ENCODE peak calls at places on chromosomes 16 and 17, in five cellular contexts. S is K562, B is colonic mucosa, W is brain microvascular endothelial cell, Z is IMR-90. R is an unnamed sample.

GRCh38 chr17:40819528-40820125 is 2.8 kb downstream of the KRT10 start:
- DNase-seq in S (no peak), W (no peak), B (no peak), Z (peak; percentile 20), R (no peak)

GRCh38 chr17:50564916-50565315 is 4.4 kb downstream of the CACNA1G start:
- DNase-seq in B (peak; percentile 56), W (peak; percentile 36), S (no peak), Z (peak; percentile 56), R (no peak)

GRCh38 chr16:69276143-69277115 is 34.7 kb upstream of the VPS4A start:
- DNase-seq in W (peak; percentile 89), S (no peak), B (no peak), Z (peak; percentile 98), R (no peak)

GRCh38 chr17:79814966-79815835 is 18.3 kb upstream of the CBX8 start:
- DNase-seq in W (no peak), Z (no peak), S (no peak), B (peak; percentile 71), R (no peak)

GRCh38 chr17:2204393-2204792 is 99.2 kb downstream of the SMG6 start:
- DNase-seq in B (no peak), S (no peak), Z (no peak), W (no peak), R (no peak)

GRCh38 chr16:89315791-89316581 is 98.5 kb downstream of the ZNF778 start:
- DNase-seq in W (peak; percentile 89), B (peak; percentile 44), S (no peak), Z (peak; percentile 89), R (peak; percentile 73)

GRCh38 chr17:46817901-46818209 is 637 bp downstream of the WNT3 start:
- DNase-seq in B (no peak), W (no peak), S (no peak), Z (no peak), R (no peak)

GRCh38 chr16:49010879-49011278 is 270.8 kb downstream of the CBLN1 start:
- DNase-seq in S (no peak), B (no peak), Z (no peak), W (no peak), R (no peak)

GRCh38 chr16:23074423-23074822 is 74.8 kb downstream of the USP31 start:
- DNase-seq in Z (no peak), B (no peak), S (no peak), W (no peak), R (no peak)

GRCh38 chr17:30236807-30237206 is 1.3 kb upstream of the SLC6A4 start:
- DNase-seq in Z (no peak), S (no peak), W (no peak), B (peak; percentile 37), R (no peak)

GRCh38 chr17:65529040-65529633 is 32.3 kb downstream of the AXIN2 start:
- DNase-seq in W (no peak), S (no peak), Z (no peak), B (no peak), R (no peak)

GRCh38 chr16:58452640-58453039 is 47.3 kb upstream of the NDRG4 start:
- DNase-seq in B (no peak), Z (no peak), W (no peak), S (no peak), R (no peak)

GRCh38 chr17:79108870-79109269 is 34.2 kb downstream of the ENGASE start:
- DNase-seq in W (no peak), S (no peak), B (no peak), Z (no peak), R (no peak)

GRCh38 chr17:60139438-60140285 is 10.1 kb upstream of the CA4 start:
- DNase-seq in S (peak; percentile 82), W (peak; percentile 53), B (peak; percentile 77), Z (peak; percentile 58), R (peak; percentile 60)

GRCh38 chr16:24580665-24581064 is 41.3 kb downstream of the RBBP6 start:
- DNase-seq in Z (peak; percentile 62), S (no peak), B (no peak), W (no peak), R (no peak)

GRCh38 chr16:16019488-16019887 is 70.1 kb downstream of the ABCC1 start:
- DNase-seq in W (peak; percentile 40), B (no peak), Z (peak; percentile 54), S (no peak), R (no peak)

GRCh38 chr16:69417537-69418199 is 6.8 kb upstream of the CYB5B start:
- DNase-seq in W (no peak), B (no peak), Z (no peak), S (no peak), R (no peak)

GRCh38 chr17:915416-916201 is 64.0 kb downstream of the NXN start:
- DNase-seq in S (no peak), Z (no peak), B (no peak), W (no peak), R (no peak)

GRCh38 chr16:56662357-56663354 is 4.9 kb downstream of the MT1F start:
- DNase-seq in S (no peak), B (no peak), Z (no peak), W (no peak), R (no peak)

GRCh38 chr16:52050418-52050817 is 496.5 kb downstream of the TOX3 start:
- DNase-seq in W (peak; percentile 43), Z (peak; percentile 24), S (no peak), B (no peak), R (no peak)

GRCh38 chr17:38693700-38694329 is 11.3 kb upstream of the MLLT6 start:
- DNase-seq in W (no peak), S (no peak), Z (peak; percentile 51), B (peak; percentile 76), R (no peak)

GRCh38 chr16:87924937-87925670 is 11.2 kb downstream of the CA5A start:
- DNase-seq in S (no peak), Z (no peak), W (no peak), B (no peak), R (no peak)

GRCh38 chr17:64780096-64781012 is 118.2 kb upstream of the SMURF2 start:
- DNase-seq in S (no peak), B (peak; percentile 93), W (no peak), Z (no peak), R (peak; percentile 81)

GRCh38 chr16:1168837-1169236 is 15.9 kb downstream of the CACNA1H start:
- DNase-seq in S (no peak), W (no peak), Z (no peak), B (no peak), R (no peak)

GRCh38 chr16:19108409-19109287 is 5.1 kb upstream of the ITPRIPL2 start:
- DNase-seq in B (no peak), Z (no peak), S (no peak), W (no peak), R (no peak)

GRCh38 chr16:85641305-85641704 is 28.2 kb downstream of the GSE1 start:
- DNase-seq in W (no peak), B (no peak), Z (no peak), S (no peak), R (no peak)
- H3K4me3 ChIP-seq in W (no peak overlapping the region), B (no peak overlapping the region), Z (no peak overlapping the region), S (no peak overlapping the region), R (no peak overlapping the region)

GRCh38 chr17:44197107-44197506 is 2.6 kb downstream of the ATXN7L3 start:
- DNase-seq in S (no peak), B (no peak), W (no peak), Z (no peak), R (no peak)
- H3K27ac ChIP-seq in S (no peak overlapping the region), B (no peak overlapping the region), W (no peak overlapping the region), Z (no peak overlapping the region), R (peak overlapping the region; percentile 83)

DNA sequence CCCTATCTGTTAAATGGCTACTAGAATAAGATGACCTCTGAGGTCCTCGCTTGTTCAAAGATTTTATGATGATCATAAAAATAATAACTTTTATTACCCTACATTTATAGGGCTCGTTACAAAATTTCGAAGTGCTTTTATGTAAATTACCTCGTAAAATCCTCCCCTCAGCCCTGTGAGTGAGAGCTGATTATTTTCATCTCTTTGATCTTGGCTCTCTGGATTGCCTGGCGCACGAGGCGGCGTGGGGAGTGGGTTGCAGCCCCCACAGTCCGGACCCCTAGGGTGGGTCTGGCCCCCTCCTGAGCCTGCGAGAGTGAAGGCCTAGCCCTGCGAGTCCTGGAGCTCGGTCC is 1.6 kb downstream of the SDK2 start:
- DNase-seq in W (no peak), S (no peak), Z (no peak), B (no peak), R (no peak)
- H3K4me3 ChIP-seq in W (no peak overlapping the region), S (no peak overlapping the region), Z (no peak overlapping the region), B (peak overlapping the region; percentile 45), R (peak overlapping the region; percentile 47)

GRCh38 chr16:50506543-50506937 is 41.7 kb upstream of the NKD1 start:
- DNase-seq in S (no peak), B (no peak), Z (no peak), W (no peak), R (no peak)
- H3K27ac ChIP-seq in S (no peak overlapping the region), B (no peak overlapping the region), Z (no peak overlapping the region), W (no peak overlapping the region), R (no peak overlapping the region)

DNA sequence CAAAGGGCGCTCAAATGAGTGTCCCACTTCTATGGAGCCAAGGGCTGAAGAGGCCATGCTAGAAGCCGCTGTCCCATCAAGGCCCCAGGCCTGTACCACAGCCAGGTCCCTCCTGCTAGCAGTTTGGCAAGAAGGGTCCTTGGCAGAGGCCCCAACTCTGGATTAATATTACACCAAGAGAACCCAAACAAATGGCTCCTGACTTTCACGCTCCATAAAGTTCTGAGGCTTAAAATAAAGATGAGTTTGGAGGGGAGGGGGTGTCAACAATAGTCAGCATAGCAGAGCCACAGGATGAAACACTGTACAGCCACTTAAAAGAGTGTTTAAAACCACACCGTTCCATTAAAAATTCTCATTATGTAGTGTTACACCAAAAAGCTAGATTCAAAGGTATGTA is 30.5 kb downstream of the CUEDC1 start:
- DNase-seq in W (no peak), B (no peak), Z (no peak), S (no peak), R (no peak)
- H3K4me3 ChIP-seq in W (no peak overlapping the region), B (no peak overlapping the region), Z (no peak overlapping the region), S (no peak overlapping the region), R (no peak overlapping the region)

GRCh38 chr17:72947475-72947874 is 145.0 kb downstream of the SLC39A11 start:
- DNase-seq in W (no peak), S (no peak), B (no peak), Z (no peak), R (no peak)
- H3K27ac ChIP-seq in W (no peak overlapping the region), S (no peak overlapping the region), B (no peak overlapping the region), Z (no peak overlapping the region), R (no peak overlapping the region)